ENCODE peak calls at places on chromosomes 16 and 17, in eight cellular contexts. D is RWPE2; I is tibial artery; L is spleen; S is PC-3; Z is psoas muscle; H is CD4-positive, alpha-beta T cell; A is stomach. Q is an unnamed sample.
A peak's percentile ranks its signal among the peaks of the same experiment; 100 is the strongest.

GRCh38 chr17:82452162-82452561 is 1.6 kb upstream of the CYBC1 start:
- DNase-seq in S (no peak), Z (no peak), A (no peak), I (no peak), L (no peak), D (no peak), H (no peak), Q (no peak)

GRCh38 chr16:51057969-51058337 is 93.1 kb downstream of the SALL1 start:
- DNase-seq in L (no peak), H (no peak), Z (no peak), S (no peak), A (no peak), D (no peak), I (no peak), Q (no peak)

GRCh38 chr16:53905028-53905427 is 201.1 kb downstream of the FTO start:
- DNase-seq in I (no peak), A (no peak), L (no peak), H (no peak), Z (no peak), D (no peak), S (no peak), Q (no peak)

GRCh38 chr16:86502856-86503748 is 7.2 kb upstream of the FOXF1 start:
- DNase-seq in A (no peak), D (no peak), L (no peak), H (no peak), Z (no peak), S (no peak), I (no peak), Q (no peak)

GRCh38 chr17:7496470-7497227 is 12.5 kb downstream of the POLR2A start:
- DNase-seq in H (no peak), L (no peak), S (no peak), D (no peak), Z (no peak), A (no peak), I (no peak), Q (no peak)

GRCh38 chr16:68526143-68526781 is 12.8 kb upstream of the ZFP90 start:
- DNase-seq in S (no peak), L (no peak), I (no peak), Z (no peak), D (no peak), H (no peak), A (no peak), Q (no peak)

GRCh38 chr17:12993631-12994030 is 24.2 kb downstream of the ELAC2 start:
- DNase-seq in Z (no peak), D (no peak), S (no peak), L (no peak), A (no peak), H (no peak), I (no peak), Q (no peak)

GRCh38 chr16:71723537-71724319 is 773 bp downstream of the PHLPP2 start:
- DNase-seq in I (peak; percentile 62), Z (peak; percentile 75), D (no peak), S (peak; percentile 73), A (peak; percentile 85), H (peak; percentile 81), L (peak; percentile 94), Q (peak; percentile 82)

GRCh38 chr16:31134091-31134571 is 1.4 kb downstream of the PRSS8 start:
- DNase-seq in I (no peak), L (no peak), Z (no peak), H (no peak), D (no peak), S (no peak), A (no peak), Q (peak; percentile 64)

GRCh38 chr16:76345093-76345735 is 68.0 kb downstream of the CNTNAP4 start:
- DNase-seq in A (no peak), D (no peak), L (no peak), I (peak; percentile 77), H (no peak), S (no peak), Z (peak; percentile 41), Q (peak; percentile 22)

GRCh38 chr17:14833201-14833773 is 431.8 kb downstream of the PMP22 start:
- DNase-seq in L (no peak), Z (no peak), D (no peak), I (no peak), A (no peak), S (no peak), H (no peak), Q (no peak)

GRCh38 chr16:51113254-51114125 is 37.6 kb downstream of the SALL1 start:
- DNase-seq in D (no peak), S (no peak), Z (no peak), L (no peak), I (no peak), H (no peak), A (no peak), Q (no peak)

GRCh38 chr17:19369846-19370492 is 7.4 kb upstream of the B9D1 start:
- DNase-seq in H (peak; percentile 24), Z (no peak), D (peak; percentile 23), S (no peak), A (no peak), L (peak; percentile 82), I (peak; percentile 22), Q (no peak)

GRCh38 chr16:64826374-64826773 is 295.5 kb downstream of the CDH11 start:
- DNase-seq in I (no peak), Z (no peak), L (no peak), S (no peak), D (no peak), H (no peak), A (no peak), Q (no peak)

GRCh38 chr17:27290916-27291598 is 2.9 kb upstream of the WSB1 start:
- DNase-seq in L (no peak), D (no peak), I (no peak), A (no peak), Z (no peak), H (no peak), S (peak; percentile 9), Q (no peak)

GRCh38 chr17:61733021-61733420 is 130.3 kb downstream of the BRIP1 start:
- DNase-seq in I (no peak), Z (no peak), D (no peak), H (no peak), S (no peak), A (no peak), L (no peak), Q (no peak)

GRCh38 chr17:76735006-76735405 is 2.1 kb downstream of the SRSF2 start:
- DNase-seq in H (no peak), A (no peak), I (no peak), D (no peak), L (no peak), Z (no peak), S (peak; percentile 44), Q (no peak)

GRCh38 chr16:49618955-49619354 is 237.0 kb downstream of the ZNF423 start:
- DNase-seq in I (no peak), A (no peak), L (no peak), Z (no peak), D (no peak), S (no peak), H (no peak), Q (no peak)

GRCh38 chr16:89324056-89325010 is 106.8 kb downstream of the ZNF778 start:
- DNase-seq in I (no peak), A (no peak), S (peak; percentile 20), L (peak; percentile 68), D (peak; percentile 63), Z (no peak), H (no peak), Q (no peak)

GRCh38 chr17:65750166-65750565 is 188.7 kb upstream of the AXIN2 start:
- DNase-seq in H (no peak), Z (no peak), D (no peak), I (no peak), A (no peak), S (peak; percentile 8), L (no peak), Q (no peak)

GRCh38 chr17:42286411-42287295 is 1.6 kb upstream of the STAT5A start:
- DNase-seq in H (no peak), I (peak; percentile 69), A (peak; percentile 24), Z (peak; percentile 51), L (peak; percentile 73), S (no peak), D (peak; percentile 34), Q (no peak)

GRCh38 chr16:22120440-22120839 is 28.1 kb downstream of the VWA3A start:
- DNase-seq in A (no peak), L (no peak), Z (no peak), I (no peak), D (no peak), S (no peak), H (no peak), Q (no peak)

GRCh38 chr17:76000755-76001521 is at the start of gene CDK3:
- DNase-seq in L (no peak), H (no peak), A (no peak), I (no peak), D (no peak), Z (no peak), S (no peak), Q (no peak)

GRCh38 chr17:48095611-48096010 is 5.7 kb downstream of the CBX1 start:
- DNase-seq in H (no peak), A (no peak), S (no peak), L (no peak), I (no peak), Z (no peak), D (no peak), Q (no peak)

GRCh38 chr17:17499402-17500145 is 3.4 kb upstream of the RASD1 start:
- DNase-seq in Z (peak; percentile 7), S (no peak), A (no peak), H (no peak), L (peak; percentile 58), I (no peak), D (peak; percentile 29), Q (no peak)

GRCh38 chr16:58515871-58516767 is 802 bp downstream of the SETD6 start:
- DNase-seq in L (peak; percentile 91), S (peak; percentile 69), D (no peak), I (no peak), Z (peak; percentile 38), H (no peak), A (peak; percentile 70), Q (peak; percentile 66)

GRCh38 chr17:4045477-4045876 is 81.2 kb upstream of the ATP2A3 start:
- DNase-seq in D (no peak), S (no peak), H (no peak), I (no peak), A (no peak), Z (no peak), L (no peak), Q (no peak)

GRCh38 chr17:57404073-57404472 is 147.8 kb downstream of the MSI2 start:
- DNase-seq in S (peak; percentile 26), L (no peak), Z (no peak), A (no peak), I (no peak), H (no peak), D (no peak), Q (no peak)
- TF ChIP-seq CTCF in S (peak; percentile 54), L (no peak), Z (no peak), A (no peak), I (no peak), H (no peak), D (peak; percentile 29), Q (no peak)

GRCh38 chr17:37844977-37845293 is 79.3 kb upstream of the TBC1D3K start:
- DNase-seq in I (no peak), A (no peak), D (no peak), H (no peak), Z (no peak), S (no peak), L (no peak), Q (no peak)
- TF ChIP-seq CTCF in I (no peak), A (no peak), D (peak; percentile 55), H (no peak), Z (no peak), S (no peak), L (no peak), Q (no peak)

GRCh38 chr17:57604771-57605733 is 140.0 kb downstream of the CCDC182 start:
- DNase-seq in Z (no peak), S (no peak), D (no peak), H (peak; percentile 39), A (peak; percentile 70), L (peak; percentile 90), I (no peak), Q (peak; percentile 76)
- TF ChIP-seq CTCF in Z (no peak), S (no peak), D (no peak), H (no peak), A (no peak), L (no peak), I (no peak), Q (no peak)

GRCh38 chr16:81832801-81833547 is 53.9 kb downstream of the PLCG2 start:
- DNase-seq in H (no peak), S (no peak), A (no peak), Z (no peak), L (no peak), D (no peak), I (no peak), Q (no peak)
- TF ChIP-seq CTCF in H (no peak), S (no peak), A (no peak), Z (no peak), L (no peak), D (no peak), I (no peak), Q (no peak)

Q was measured in thyroid gland.